ENCODE peak calls at places on chromosomes 5 and 9, in eight cellular contexts. G, K, C, R, M, O, I and L are unnamed samples.
A peak's percentile ranks its signal among the peaks of the same experiment; 100 is the strongest.

GRCh38 chr9:26928966-26929495 is 18.0 kb downstream of the PLAA start:
- DNase-seq in G (no peak), K (no peak), C (no peak), R (no peak), M (no peak), O (no peak), I (no peak), L (no peak)

GRCh38 chr9:134962998-134963364 is 45.3 kb upstream of the FCN1 start:
- DNase-seq in G (no peak), K (no peak), C (no peak), R (no peak), M (no peak), O (no peak), I (no peak), L (no peak)

GRCh38 chr9:128421474-128422010 is 885 bp downstream of the CERCAM start:
- DNase-seq in G (peak; percentile 15), K (no peak), C (no peak), R (no peak), M (no peak), O (no peak), I (no peak), L (no peak)

GRCh38 chr5:25649628-25650265 is 1005.0 kb upstream of the CDH10 start:
- DNase-seq in G (no peak), K (no peak), C (no peak), R (no peak), M (no peak), O (no peak), I (no peak), L (no peak)

GRCh38 chr5:142984016-142984415 is 213.8 kb downstream of the ARHGAP26 start:
- DNase-seq in G (no peak), K (no peak), C (no peak), R (no peak), M (no peak), O (no peak), I (no peak), L (no peak)

GRCh38 chr9:113299800-113300292 is 3.3 kb downstream of the RNF183 start:
- DNase-seq in G (peak; percentile 27), K (no peak), C (peak; percentile 35), R (no peak), M (no peak), O (no peak), I (peak; percentile 16), L (no peak)

GRCh38 chr9:89642789-89643188 is 38.0 kb downstream of the GADD45G start:
- DNase-seq in G (no peak), K (no peak), C (no peak), R (no peak), M (no peak), O (no peak), I (no peak), L (no peak)

GRCh38 chr5:103532116-103532734 is 30.4 kb downstream of the NUDT12 start:
- DNase-seq in G (no peak), K (no peak), C (no peak), R (no peak), M (no peak), O (no peak), I (no peak), L (no peak)

GRCh38 chr5:76384189-76384588 is 18.9 kb upstream of the IQGAP2 start:
- DNase-seq in G (no peak), K (no peak), C (no peak), R (no peak), M (no peak), O (no peak), I (no peak), L (no peak)

GRCh38 chr9:120436937-120437592 is 142.9 kb downstream of the CDK5RAP2 start:
- DNase-seq in G (no peak), K (no peak), C (no peak), R (no peak), M (no peak), O (no peak), I (no peak), L (no peak)

GRCh38 chr9:38423939-38424843 is at the start of gene IGFBPL1:
- DNase-seq in G (no peak), K (peak; percentile 51), C (peak; percentile 33), R (no peak), M (no peak), O (no peak), I (peak; percentile 55), L (no peak)

GRCh38 chr9:105539452-105539851 is 18.5 kb upstream of the FKTN start:
- DNase-seq in G (no peak), K (no peak), C (peak; percentile 2), R (no peak), M (no peak), O (no peak), I (no peak), L (no peak)

GRCh38 chr9:72315510-72316287 is 49.3 kb downstream of the ZFAND5 start:
- DNase-seq in G (no peak), K (peak; percentile 41), C (peak; percentile 58), R (no peak), M (no peak), O (no peak), I (no peak), L (peak; percentile 9)